ENCODE peak calls at places on chromosomes 12 and 14, in five cellular contexts. J is sigmoid colon; T is CD4-positive, alpha-beta memory T cell; A is mammary epithelial cell; F is left ventricle myocardium inferior. O is an unnamed sample.

GRCh38 chr14:36477266-36477665 is 42.8 kb downstream of the NKX2-1 start:
- DNase-seq in J (no peak), T (no peak), A (peak), F (no peak), O (peak)

GRCh38 chr14:69615471-69616407 is 4.3 kb downstream of the SUSD6 start:
- DNase-seq in J (peak), T (peak), A (peak), F (no peak), O (no peak)

GRCh38 chr12:61808856-61809255 is 451.3 kb upstream of the USP15 start:
- DNase-seq in J (no peak), T (no peak), A (peak), F (no peak), O (no peak)

GRCh38 chr12:98741615-98742265 is 96.7 kb downstream of the APAF1 start:
- DNase-seq in J (no peak), T (no peak), A (no peak), F (no peak), O (no peak)

GRCh38 chr14:37583358-37584210 is 11.5 kb downstream of the FOXA1 start:
- DNase-seq in J (no peak), T (no peak), A (no peak), F (no peak), O (no peak)

GRCh38 chr12:6534914-6535696 is 788 bp downstream of the GAPDH start:
- DNase-seq in J (peak), T (peak), A (peak), F (peak), O (no peak)

GRCh38 chr14:23114120-23114458 is 5.0 kb downstream of the CEBPE start:
- DNase-seq in J (peak), T (no peak), A (no peak), F (no peak), O (no peak)

GRCh38 chr14:90820958-90821357 is 4.7 kb upstream of the TTC7B start:
- DNase-seq in J (no peak), T (peak), A (peak), F (no peak), O (peak)

GRCh38 chr14:22429546-22429945 is 159.5 kb downstream of the DAD1 start:
- DNase-seq in J (no peak), T (no peak), A (no peak), F (no peak), O (no peak)

GRCh38 chr12:52238206-52238840 is 5.3 kb downstream of the KRT7 start:
- DNase-seq in J (peak), T (no peak), A (no peak), F (no peak), O (no peak)

GRCh38 chr14:68016243-68016914 is 196.8 kb downstream of the RAD51B start:
- DNase-seq in J (no peak), T (no peak), A (no peak), F (no peak), O (no peak)

GRCh38 chr14:103522028-103522581 is 525 bp downstream of the CKB start:
- DNase-seq in J (peak), T (no peak), A (no peak), F (peak), O (no peak)

GRCh38 chr12:54294152-54294913 is 6.5 kb downstream of the NFE2 start:
- DNase-seq in J (no peak), T (peak), A (no peak), F (peak), O (no peak)

GRCh38 chr12:29103539-29103974 is 45.5 kb upstream of the FAR2 start:
- DNase-seq in J (no peak), T (peak), A (no peak), F (no peak), O (no peak)

GRCh38 chr12:5000204-5000603 is 43.5 kb upstream of the KCNA5 start:
- DNase-seq in J (no peak), T (no peak), A (no peak), F (no peak), O (no peak)

GRCh38 chr14:94936411-94936892 is 166.5 kb upstream of the GSC start:
- DNase-seq in J (peak), T (no peak), A (no peak), F (peak), O (no peak)

GRCh38 chr12:110345176-110345651 is 58.3 kb downstream of the ANAPC7 start:
- DNase-seq in J (no peak), T (no peak), A (peak), F (no peak), O (peak)

GRCh38 chr14:56892959-56893358 is 82.7 kb upstream of the OTX2 start:
- DNase-seq in J (no peak), T (no peak), A (no peak), F (no peak), O (no peak)

GRCh38 chr14:56896231-56896630 is 86.0 kb upstream of the OTX2 start:
- DNase-seq in J (no peak), T (no peak), A (no peak), F (no peak), O (no peak)

GRCh38 chr14:56891226-56891625 is 80.9 kb upstream of the OTX2 start:
- DNase-seq in J (no peak), T (no peak), A (no peak), F (no peak), O (no peak)

GRCh38 chr14:56894591-56894991 is 84.3 kb upstream of the OTX2 start:
- DNase-seq in J (no peak), T (no peak), A (no peak), F (no peak), O (no peak)

GRCh38 chr14:56895154-56895553 is 84.9 kb upstream of the OTX2 start:
- DNase-seq in J (no peak), T (no peak), A (no peak), F (no peak), O (no peak)
- H3K27ac ChIP-seq in J (no peak), T (no peak), A (no peak), F (no peak), O (no peak)

GRCh38 chr12:47164730-47165439 is 85.1 kb upstream of the AMIGO2 start:
- DNase-seq in J (no peak), T (no peak), A (no peak), F (no peak), O (no peak)
- H3K27ac ChIP-seq in J (no peak), T (no peak), A (no peak), F (no peak), O (no peak)

GRCh38 chr12:1614360-1614759 is 14.7 kb upstream of the WNT5B start:
- DNase-seq in J (no peak), T (no peak), A (no peak), F (no peak), O (no peak)
- H3K27ac ChIP-seq in J (no peak), T (no peak), A (no peak), F (no peak), O (no peak)

GRCh38 chr14:50768693-50769092 is 62.3 kb downstream of the NIN start:
- DNase-seq in J (no peak), T (no peak), A (no peak), F (no peak), O (no peak)

GRCh38 chr14:50766338-50766886 is 64.5 kb downstream of the NIN start:
- DNase-seq in J (no peak), T (no peak), A (no peak), F (no peak), O (no peak)

GRCh38 chr14:50770586-50770985 is 60.4 kb downstream of the NIN start:
- DNase-seq in J (no peak), T (no peak), A (peak), F (no peak), O (no peak)

GRCh38 chr14:50769893-50770500 is 61.0 kb downstream of the NIN start:
- DNase-seq in J (no peak), T (no peak), A (no peak), F (no peak), O (no peak)

DNA sequence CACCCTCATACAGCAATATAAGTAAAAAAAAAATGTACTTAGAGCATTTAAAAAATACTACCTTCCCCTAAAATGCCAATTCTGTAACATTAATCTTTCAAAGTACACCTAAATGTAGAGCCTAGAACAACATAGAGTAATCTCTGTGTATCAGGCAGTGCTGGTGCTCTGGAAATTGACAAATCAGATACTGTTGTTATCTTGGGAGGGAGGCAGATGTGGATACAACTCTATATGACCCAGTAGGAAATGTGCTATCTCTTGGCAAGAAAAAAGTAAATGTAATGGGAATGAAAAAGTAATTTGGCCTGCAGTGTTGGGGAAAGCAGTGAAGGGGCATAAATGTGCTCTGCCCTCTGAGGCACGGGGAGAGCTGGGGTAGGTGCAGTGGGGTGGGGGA is 62.7 kb downstream of the NIN start:
- DNase-seq in J (no peak), T (no peak), A (no peak), F (no peak), O (no peak)
- H3K27ac ChIP-seq in J (no peak), T (no peak), A (no peak), F (no peak), O (no peak)

GRCh38 chr12:58923781-58924180 is 3.5 kb upstream of the LRIG3 start:
- DNase-seq in J (no peak), T (no peak), A (no peak), F (no peak), O (no peak)
- H3K27ac ChIP-seq in J (no peak), T (no peak), A (no peak), F (no peak), O (no peak)

O was measured in epithelial cell of prostate.